ENCODE peak calls at places on chromosomes 4 and X, in seven cellular contexts. P is left lung; B is breast epithelium; J is CD8-positive, alpha-beta memory T cell; Z is aorta; N is Karpas-422; D is GM23338. T is an unnamed sample.
A peak's percentile ranks its signal among the peaks of the same experiment; 100 is the strongest.

GRCh38 chrX:10189317-10190268 is 32.8 kb downstream of the CLCN4 start:
- DNase-seq in D (peak; percentile 73), P (peak; percentile 71), J (peak; percentile 64), N (peak; percentile 93), Z (peak; percentile 89), B (peak; percentile 65), T (peak; percentile 51)

GRCh38 chr4:85081196-85081595 is 114.7 kb upstream of the WDFY3 start:
- DNase-seq in J (no peak), Z (no peak), D (no peak), B (no peak), N (no peak), P (no peak), T (no peak)

GRCh38 chr4:180333156-180333555 is 1910.0 kb upstream of the TENM3 start:
- DNase-seq in B (no peak), J (no peak), D (no peak), P (no peak), N (no peak), Z (no peak), T (no peak)

GRCh38 chr4:185755451-185755850 is 56.5 kb downstream of the SORBS2 start:
- DNase-seq in N (no peak), D (no peak), P (no peak), Z (no peak), J (no peak), B (no peak), T (no peak)

GRCh38 chr4:83772680-83773079 is 236.8 kb downstream of the GPAT3 start:
- DNase-seq in Z (no peak), D (peak; percentile 12), N (no peak), J (no peak), B (no peak), P (no peak), T (no peak)

GRCh38 chr4:82745173-82745842 is 53.3 kb downstream of the SCD5 start:
- DNase-seq in B (peak; percentile 23), D (peak; percentile 54), P (no peak), N (no peak), Z (no peak), J (no peak), T (no peak)

GRCh38 chr4:143411527-143412480 is 75.1 kb downstream of the GAB1 start:
- DNase-seq in P (no peak), B (no peak), J (no peak), Z (no peak), D (no peak), N (no peak), T (no peak)

GRCh38 chr4:4417886-4418285 is 31.0 kb downstream of the NSG1 start:
- DNase-seq in P (no peak), J (no peak), Z (peak; percentile 48), N (no peak), B (no peak), D (no peak), T (no peak)

GRCh38 chr4:76702440-76703122 is 195.4 kb downstream of the SOWAHB start:
- DNase-seq in D (no peak), N (no peak), J (no peak), Z (no peak), B (no peak), P (no peak), T (no peak)

GRCh38 chr4:119490335-119490734 is 138.3 kb downstream of the PDE5A start:
- DNase-seq in D (peak; percentile 68), N (peak; percentile 53), Z (no peak), P (no peak), B (no peak), J (no peak), T (no peak)

GRCh38 chr4:79831119-79831528 is 241.9 kb downstream of the ANTXR2 start:
- DNase-seq in P (no peak), B (no peak), Z (no peak), D (no peak), N (no peak), J (no peak), T (no peak)

GRCh38 chr4:48058620-48059530 is 42.3 kb downstream of the NIPAL1 start:
- DNase-seq in Z (no peak), N (peak; percentile 38), P (no peak), B (no peak), J (peak; percentile 28), D (no peak), T (no peak)

GRCh38 chr4:55172694-55173287 is 47.4 kb upstream of the KDR start:
- DNase-seq in P (no peak), B (no peak), N (no peak), Z (no peak), D (no peak), J (no peak), T (no peak)

GRCh38 chrX:110454336-110454735 is 95.7 kb downstream of the RTL9 start:
- DNase-seq in P (no peak), B (no peak), D (no peak), N (no peak), J (no peak), Z (no peak), T (no peak)

GRCh38 chrX:132333351-132333750 is 114.1 kb upstream of the RAP2C start:
- DNase-seq in N (no peak), D (no peak), J (no peak), P (no peak), Z (no peak), B (no peak), T (no peak)

GRCh38 chrX:10126044-10126443 is 30.7 kb upstream of the CLCN4 start:
- DNase-seq in Z (peak; percentile 40), N (no peak), P (no peak), J (no peak), B (no peak), D (no peak), T (no peak)

DNA sequence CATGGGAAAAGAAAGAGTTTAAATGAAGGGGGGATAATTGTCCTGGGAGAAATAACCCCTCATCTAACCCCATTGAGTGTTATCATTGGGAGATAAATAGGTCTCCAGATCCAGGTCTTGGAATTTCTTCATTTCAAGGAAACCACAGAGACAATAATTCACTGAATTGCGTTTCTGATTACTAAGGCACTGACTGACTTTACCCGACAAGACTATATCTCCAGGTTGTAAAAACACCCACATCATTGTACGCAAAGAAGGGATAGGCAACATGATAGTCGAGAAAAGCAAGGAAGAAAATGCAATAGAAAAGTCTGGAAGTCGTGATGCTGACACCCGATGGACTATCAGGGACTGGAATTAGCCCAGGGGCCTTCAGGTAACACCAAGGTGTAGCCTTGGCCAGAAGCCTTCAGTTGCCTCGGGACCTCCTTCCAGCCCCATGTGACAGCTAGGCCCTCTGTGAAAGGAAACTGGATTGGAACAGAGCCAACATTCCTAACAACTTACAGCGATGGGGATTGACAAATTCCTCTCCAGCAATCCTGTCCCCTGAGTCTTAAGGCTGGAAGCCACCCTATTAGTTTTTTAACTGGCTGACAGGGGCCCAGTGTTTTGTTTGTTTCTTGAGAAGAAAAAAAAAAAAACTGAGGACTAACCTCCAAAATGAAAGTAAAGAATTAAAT is 46.6 kb upstream of the RAB9B start:
- DNase-seq in J (no peak), B (no peak), P (no peak), N (no peak), D (peak; percentile 7), Z (no peak), T (no peak)
- H3K27ac ChIP-seq in J (no peak overlapping the region), B (no peak overlapping the region), P (no peak overlapping the region), N (no peak overlapping the region), D (no peak overlapping the region), Z (no peak overlapping the region), T (no peak overlapping the region)

GRCh38 chr4:94506822-94507221 is 55.1 kb downstream of the PDLIM5 start:
- DNase-seq in B (no peak), D (no peak), J (no peak), Z (no peak), N (no peak), P (no peak), T (no peak)

GRCh38 chr4:94508256-94508655 is 56.5 kb downstream of the PDLIM5 start:
- DNase-seq in Z (no peak), P (no peak), D (no peak), N (no peak), J (no peak), B (no peak), T (no peak)

GRCh38 chr4:94507281-94507680 is 55.5 kb downstream of the PDLIM5 start:
- DNase-seq in B (no peak), P (no peak), N (no peak), J (no peak), Z (no peak), D (no peak), T (no peak)

GRCh38 chr4:94508841-94509240 is 57.1 kb downstream of the PDLIM5 start:
- DNase-seq in D (no peak), P (no peak), B (no peak), N (no peak), J (no peak), Z (no peak), T (no peak)

GRCh38 chr4:94507708-94508107 is 56.0 kb downstream of the PDLIM5 start:
- DNase-seq in J (no peak), P (no peak), Z (no peak), N (no peak), B (no peak), D (no peak), T (peak; percentile 52)
- H3K27ac ChIP-seq in J (no peak overlapping the region), P (no peak overlapping the region), Z (no peak overlapping the region), N (no peak overlapping the region), B (no peak overlapping the region), D (no peak overlapping the region), T (no peak overlapping the region)

GRCh38 chr4:37533286-37534033 is 152.7 kb downstream of the RELL1 start:
- DNase-seq in B (no peak), D (no peak), N (peak; percentile 19), J (no peak), P (no peak), Z (no peak), T (no peak)

GRCh38 chr4:37535872-37536271 is 150.3 kb downstream of the RELL1 start:
- DNase-seq in N (peak; percentile 24), Z (no peak), J (no peak), B (no peak), P (no peak), D (no peak), T (no peak)

GRCh38 chr4:37538931-37539330 is 147.2 kb downstream of the RELL1 start:
- DNase-seq in J (no peak), Z (no peak), N (no peak), D (peak; percentile 27), P (no peak), B (no peak), T (no peak)

GRCh38 chr4:37540486-37540885 is 145.7 kb downstream of the RELL1 start:
- DNase-seq in Z (no peak), P (no peak), D (peak; percentile 51), J (no peak), N (no peak), B (no peak), T (no peak)

GRCh38 chr4:37537484-37537883 is 148.7 kb downstream of the RELL1 start:
- DNase-seq in D (no peak), J (no peak), Z (no peak), P (no peak), N (peak; percentile 30), B (no peak), T (no peak)
- H3K27ac ChIP-seq in D (no peak overlapping the region), J (no peak overlapping the region), Z (no peak overlapping the region), P (no peak overlapping the region), N (no peak overlapping the region), B (no peak overlapping the region), T (no peak overlapping the region)

DNA sequence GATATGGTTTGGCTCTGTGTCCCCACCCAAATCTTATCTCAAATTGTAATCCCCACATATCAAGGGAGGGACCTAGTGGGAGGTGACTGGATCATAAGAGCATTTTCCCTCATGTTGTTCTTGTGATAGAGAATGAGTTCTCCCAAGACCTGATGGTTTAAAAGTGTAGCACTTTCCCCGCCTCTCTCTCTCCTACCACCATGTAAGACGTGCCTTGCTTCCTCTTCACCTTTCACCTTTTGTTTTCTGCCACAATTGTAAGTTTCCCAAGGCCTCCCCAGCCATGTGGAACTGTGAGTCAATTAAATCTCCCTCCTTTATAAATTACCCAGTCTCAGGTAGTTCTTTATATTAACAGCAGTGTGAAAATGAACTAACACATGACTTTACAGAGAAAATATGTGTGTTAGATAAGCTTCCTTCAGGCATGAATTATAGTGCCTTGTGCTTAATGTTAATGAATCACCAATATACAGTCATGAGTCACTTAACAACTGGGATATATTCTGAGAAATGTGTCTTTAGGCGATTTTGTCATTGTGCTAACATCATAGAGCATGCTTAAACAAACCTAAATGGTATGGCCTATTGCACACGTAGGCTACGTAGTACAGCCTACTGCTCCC is 37.9 kb downstream of the PDGFC start:
- DNase-seq in J (no peak), B (no peak), D (no peak), P (no peak), N (no peak), Z (no peak), T (no peak)
- H3K27ac ChIP-seq in J (no peak overlapping the region), B (no peak overlapping the region), D (no peak overlapping the region), P (no peak overlapping the region), N (no peak overlapping the region), Z (no peak overlapping the region), T (no peak overlapping the region)

T was measured in tibial nerve.